ENCODE peak calls at places on chromosomes 7 and 10, in five cellular contexts. One of them, this sample, is unnamed.

GRCh38 chr7:45146531-45147379 is 10.8 kb upstream of the RAMP3 start:
- DNase-seq in OCI-LY7: no peak
- DNase-seq in iris pigment epithelial cell: no peak
- DNase-seq in activated effector memory CD4-positive, alpha-beta T cell treated with anti-CD3 and anti-CD28 coated beads, Interleukin-2, amount 50 U/mL, for 16 hours: peak; percentile 60
- DNase-seq in NCI-H2227 treated with DMSO at 0.1 percent for 48 hours: no peak
- DNase-seq in this sample: no peak

GRCh38 chr10:23094786-23095403 is 484 bp upstream of the MSRB2 start:
- DNase-seq in OCI-LY7: no peak
- DNase-seq in iris pigment epithelial cell: peak; percentile 9
- DNase-seq in activated effector memory CD4-positive, alpha-beta T cell treated with anti-CD3 and anti-CD28 coated beads, Interleukin-2, amount 50 U/mL, for 16 hours: no peak
- DNase-seq in NCI-H2227 treated with DMSO at 0.1 percent for 48 hours: no peak
- DNase-seq in this sample: no peak

GRCh38 chr7:151552352-151553028 is 32.8 kb upstream of the RHEB start:
- DNase-seq in OCI-LY7: no peak
- DNase-seq in iris pigment epithelial cell: no peak
- DNase-seq in activated effector memory CD4-positive, alpha-beta T cell treated with anti-CD3 and anti-CD28 coated beads, Interleukin-2, amount 50 U/mL, for 16 hours: no peak
- DNase-seq in NCI-H2227 treated with DMSO at 0.1 percent for 48 hours: no peak
- DNase-seq in this sample: no peak

GRCh38 chr10:30047430-30047829 is 12.0 kb downstream of the JCAD start:
- DNase-seq in OCI-LY7: no peak
- DNase-seq in iris pigment epithelial cell: no peak
- DNase-seq in activated effector memory CD4-positive, alpha-beta T cell treated with anti-CD3 and anti-CD28 coated beads, Interleukin-2, amount 50 U/mL, for 16 hours: no peak
- DNase-seq in NCI-H2227 treated with DMSO at 0.1 percent for 48 hours: no peak
- DNase-seq in this sample: no peak

GRCh38 chr7:17532861-17533404 is 234.5 kb downstream of the AHR start:
- DNase-seq in OCI-LY7: no peak
- DNase-seq in iris pigment epithelial cell: peak; percentile 92
- DNase-seq in activated effector memory CD4-positive, alpha-beta T cell treated with anti-CD3 and anti-CD28 coated beads, Interleukin-2, amount 50 U/mL, for 16 hours: no peak
- DNase-seq in NCI-H2227 treated with DMSO at 0.1 percent for 48 hours: no peak
- DNase-seq in this sample: no peak

GRCh38 chr7:113976508-113976907 is 57.7 kb upstream of the PPP1R3A start:
- DNase-seq in OCI-LY7: no peak
- DNase-seq in iris pigment epithelial cell: no peak
- DNase-seq in activated effector memory CD4-positive, alpha-beta T cell treated with anti-CD3 and anti-CD28 coated beads, Interleukin-2, amount 50 U/mL, for 16 hours: no peak
- DNase-seq in NCI-H2227 treated with DMSO at 0.1 percent for 48 hours: no peak
- DNase-seq in this sample: no peak

GRCh38 chr10:124708246-124708779 is 35.9 kb downstream of the FAM53B start:
- DNase-seq in OCI-LY7: no peak
- DNase-seq in iris pigment epithelial cell: no peak
- DNase-seq in activated effector memory CD4-positive, alpha-beta T cell treated with anti-CD3 and anti-CD28 coated beads, Interleukin-2, amount 50 U/mL, for 16 hours: no peak
- DNase-seq in NCI-H2227 treated with DMSO at 0.1 percent for 48 hours: peak; percentile 62
- DNase-seq in this sample: no peak

GRCh38 chr7:26029911-26030310 is 122.1 kb upstream of the NFE2L3 start:
- DNase-seq in OCI-LY7: no peak
- DNase-seq in iris pigment epithelial cell: no peak
- DNase-seq in activated effector memory CD4-positive, alpha-beta T cell treated with anti-CD3 and anti-CD28 coated beads, Interleukin-2, amount 50 U/mL, for 16 hours: no peak
- DNase-seq in NCI-H2227 treated with DMSO at 0.1 percent for 48 hours: no peak
- DNase-seq in this sample: no peak

GRCh38 chr10:20202337-20202736 is 386.1 kb downstream of the PLXDC2 start:
- DNase-seq in OCI-LY7: no peak
- DNase-seq in iris pigment epithelial cell: no peak
- DNase-seq in activated effector memory CD4-positive, alpha-beta T cell treated with anti-CD3 and anti-CD28 coated beads, Interleukin-2, amount 50 U/mL, for 16 hours: no peak
- DNase-seq in NCI-H2227 treated with DMSO at 0.1 percent for 48 hours: no peak
- DNase-seq in this sample: no peak

GRCh38 chr10:56782503-56782902 is 421.4 kb upstream of the ZWINT start:
- DNase-seq in OCI-LY7: no peak
- DNase-seq in iris pigment epithelial cell: no peak
- DNase-seq in activated effector memory CD4-positive, alpha-beta T cell treated with anti-CD3 and anti-CD28 coated beads, Interleukin-2, amount 50 U/mL, for 16 hours: no peak
- DNase-seq in NCI-H2227 treated with DMSO at 0.1 percent for 48 hours: no peak
- DNase-seq in this sample: no peak

GRCh38 chr10:59175538-59176240 is 754 bp upstream of the PHYHIPL start:
- DNase-seq in OCI-LY7: no peak
- DNase-seq in iris pigment epithelial cell: no peak
- DNase-seq in activated effector memory CD4-positive, alpha-beta T cell treated with anti-CD3 and anti-CD28 coated beads, Interleukin-2, amount 50 U/mL, for 16 hours: no peak
- DNase-seq in NCI-H2227 treated with DMSO at 0.1 percent for 48 hours: no peak
- DNase-seq in this sample: peak; percentile 22

GRCh38 chr10:33209777-33210176 is 124.7 kb downstream of the NRP1 start:
- DNase-seq in OCI-LY7: no peak
- DNase-seq in iris pigment epithelial cell: no peak
- DNase-seq in activated effector memory CD4-positive, alpha-beta T cell treated with anti-CD3 and anti-CD28 coated beads, Interleukin-2, amount 50 U/mL, for 16 hours: no peak
- DNase-seq in NCI-H2227 treated with DMSO at 0.1 percent for 48 hours: no peak
- DNase-seq in this sample: no peak

GRCh38 chr10:19412531-19412930 is 363.9 kb downstream of the MALRD1 start:
- DNase-seq in OCI-LY7: no peak
- DNase-seq in iris pigment epithelial cell: peak; percentile 52
- DNase-seq in activated effector memory CD4-positive, alpha-beta T cell treated with anti-CD3 and anti-CD28 coated beads, Interleukin-2, amount 50 U/mL, for 16 hours: no peak
- DNase-seq in NCI-H2227 treated with DMSO at 0.1 percent for 48 hours: no peak
- DNase-seq in this sample: peak; percentile 62

GRCh38 chr7:27700501-27700900 is 37.8 kb upstream of the HIBADH start:
- DNase-seq in OCI-LY7: no peak
- DNase-seq in iris pigment epithelial cell: no peak
- DNase-seq in activated effector memory CD4-positive, alpha-beta T cell treated with anti-CD3 and anti-CD28 coated beads, Interleukin-2, amount 50 U/mL, for 16 hours: no peak
- DNase-seq in NCI-H2227 treated with DMSO at 0.1 percent for 48 hours: no peak
- DNase-seq in this sample: no peak

GRCh38 chr7:96739609-96740008 is 30.0 kb upstream of the SEM1 start:
- DNase-seq in OCI-LY7: no peak
- DNase-seq in iris pigment epithelial cell: no peak
- DNase-seq in activated effector memory CD4-positive, alpha-beta T cell treated with anti-CD3 and anti-CD28 coated beads, Interleukin-2, amount 50 U/mL, for 16 hours: no peak
- DNase-seq in NCI-H2227 treated with DMSO at 0.1 percent for 48 hours: peak; percentile 11
- DNase-seq in this sample: no peak

GRCh38 chr7:153835104-153835503 is 217.1 kb upstream of the DPP6 start:
- DNase-seq in OCI-LY7: no peak
- DNase-seq in iris pigment epithelial cell: no peak
- DNase-seq in activated effector memory CD4-positive, alpha-beta T cell treated with anti-CD3 and anti-CD28 coated beads, Interleukin-2, amount 50 U/mL, for 16 hours: no peak
- DNase-seq in NCI-H2227 treated with DMSO at 0.1 percent for 48 hours: no peak
- DNase-seq in this sample: no peak

GRCh38 chr7:106858618-106859532 is 6.2 kb upstream of the PIK3CG start:
- DNase-seq in OCI-LY7: no peak
- DNase-seq in iris pigment epithelial cell: no peak
- DNase-seq in activated effector memory CD4-positive, alpha-beta T cell treated with anti-CD3 and anti-CD28 coated beads, Interleukin-2, amount 50 U/mL, for 16 hours: no peak
- DNase-seq in NCI-H2227 treated with DMSO at 0.1 percent for 48 hours: no peak
- DNase-seq in this sample: peak; percentile 26

GRCh38 chr7:87151701-87152111 is 547 bp upstream of the DMTF1 start:
- DNase-seq in OCI-LY7: no peak
- DNase-seq in iris pigment epithelial cell: no peak
- DNase-seq in activated effector memory CD4-positive, alpha-beta T cell treated with anti-CD3 and anti-CD28 coated beads, Interleukin-2, amount 50 U/mL, for 16 hours: no peak
- DNase-seq in NCI-H2227 treated with DMSO at 0.1 percent for 48 hours: no peak
- DNase-seq in this sample: no peak

GRCh38 chr10:72272689-72273409 is 875 bp upstream of the DDIT4 start:
- DNase-seq in OCI-LY7: peak; percentile 86
- DNase-seq in iris pigment epithelial cell: peak; percentile 97
- DNase-seq in activated effector memory CD4-positive, alpha-beta T cell treated with anti-CD3 and anti-CD28 coated beads, Interleukin-2, amount 50 U/mL, for 16 hours: peak; percentile 76
- DNase-seq in NCI-H2227 treated with DMSO at 0.1 percent for 48 hours: peak; percentile 35
- DNase-seq in this sample: peak; percentile 95

GRCh38 chr7:159067870-159068787 is 76.5 kb downstream of the VIPR2 start:
- DNase-seq in OCI-LY7: no peak
- DNase-seq in iris pigment epithelial cell: no peak
- DNase-seq in activated effector memory CD4-positive, alpha-beta T cell treated with anti-CD3 and anti-CD28 coated beads, Interleukin-2, amount 50 U/mL, for 16 hours: no peak
- DNase-seq in NCI-H2227 treated with DMSO at 0.1 percent for 48 hours: no peak
- DNase-seq in this sample: peak; percentile 64

GRCh38 chr10:101438881-101439391 is 85.0 kb downstream of the BTRC start:
- DNase-seq in OCI-LY7: no peak
- DNase-seq in iris pigment epithelial cell: peak; percentile 21
- DNase-seq in activated effector memory CD4-positive, alpha-beta T cell treated with anti-CD3 and anti-CD28 coated beads, Interleukin-2, amount 50 U/mL, for 16 hours: no peak
- DNase-seq in NCI-H2227 treated with DMSO at 0.1 percent for 48 hours: peak; percentile 40
- DNase-seq in this sample: no peak

GRCh38 chr10:91864099-91864498 is 45.2 kb downstream of the FGFBP3 start:
- DNase-seq in OCI-LY7: no peak
- DNase-seq in iris pigment epithelial cell: no peak
- DNase-seq in activated effector memory CD4-positive, alpha-beta T cell treated with anti-CD3 and anti-CD28 coated beads, Interleukin-2, amount 50 U/mL, for 16 hours: no peak
- DNase-seq in NCI-H2227 treated with DMSO at 0.1 percent for 48 hours: no peak
- DNase-seq in this sample: no peak

GRCh38 chr7:73761854-73762658 is 8.0 kb downstream of the CLDN3 start:
- DNase-seq in OCI-LY7: no peak
- DNase-seq in iris pigment epithelial cell: no peak
- DNase-seq in activated effector memory CD4-positive, alpha-beta T cell treated with anti-CD3 and anti-CD28 coated beads, Interleukin-2, amount 50 U/mL, for 16 hours: no peak
- DNase-seq in NCI-H2227 treated with DMSO at 0.1 percent for 48 hours: peak; percentile 27
- DNase-seq in this sample: no peak

GRCh38 chr10:125092564-125093031 is 67.8 kb downstream of the CTBP2 start:
- DNase-seq in OCI-LY7: no peak
- DNase-seq in iris pigment epithelial cell: no peak
- DNase-seq in activated effector memory CD4-positive, alpha-beta T cell treated with anti-CD3 and anti-CD28 coated beads, Interleukin-2, amount 50 U/mL, for 16 hours: peak; percentile 21
- DNase-seq in NCI-H2227 treated with DMSO at 0.1 percent for 48 hours: no peak
- DNase-seq in this sample: no peak

GRCh38 chr7:129774359-129774758 is 162.8 kb downstream of the NRF1 start:
- DNase-seq in OCI-LY7: no peak
- DNase-seq in iris pigment epithelial cell: no peak
- DNase-seq in activated effector memory CD4-positive, alpha-beta T cell treated with anti-CD3 and anti-CD28 coated beads, Interleukin-2, amount 50 U/mL, for 16 hours: no peak
- DNase-seq in NCI-H2227 treated with DMSO at 0.1 percent for 48 hours: no peak
- DNase-seq in this sample: no peak

GRCh38 chr7:135527025-135527424 is 17.1 kb upstream of the CNOT4 start:
- DNase-seq in OCI-LY7: no peak
- DNase-seq in iris pigment epithelial cell: no peak
- DNase-seq in activated effector memory CD4-positive, alpha-beta T cell treated with anti-CD3 and anti-CD28 coated beads, Interleukin-2, amount 50 U/mL, for 16 hours: no peak
- DNase-seq in NCI-H2227 treated with DMSO at 0.1 percent for 48 hours: no peak
- DNase-seq in this sample: no peak

GRCh38 chr7:76054129-76055120 is 6.5 kb downstream of the MDH2 start:
- DNase-seq in OCI-LY7: no peak
- DNase-seq in iris pigment epithelial cell: peak; percentile 88
- DNase-seq in activated effector memory CD4-positive, alpha-beta T cell treated with anti-CD3 and anti-CD28 coated beads, Interleukin-2, amount 50 U/mL, for 16 hours: no peak
- DNase-seq in NCI-H2227 treated with DMSO at 0.1 percent for 48 hours: peak; percentile 71
- DNase-seq in this sample: no peak

GRCh38 chr7:45631569-45631968 is 57.4 kb downstream of the ADCY1 start:
- DNase-seq in OCI-LY7: no peak
- DNase-seq in iris pigment epithelial cell: no peak
- DNase-seq in activated effector memory CD4-positive, alpha-beta T cell treated with anti-CD3 and anti-CD28 coated beads, Interleukin-2, amount 50 U/mL, for 16 hours: no peak
- DNase-seq in NCI-H2227 treated with DMSO at 0.1 percent for 48 hours: no peak
- DNase-seq in this sample: no peak